ENCODE peak calls at places on chromosomes 13 and 19, in five cellular contexts. C, D, Y, L and T are unnamed samples.

GRCh38 chr19:50204811-50205675 is 1.6 kb downstream of the MYH14 start:
- DNase-seq in C (no peak), D (no peak), Y (no peak), L (peak), T (no peak)

GRCh38 chr19:54035215-54036178 is 28.2 kb downstream of the VSTM1 start:
- DNase-seq in C (no peak), D (peak), Y (no peak), L (no peak), T (no peak)

GRCh38 chr13:86085890-86086289 is 286.7 kb upstream of the SLITRK6 start:
- DNase-seq in C (peak), D (no peak), Y (no peak), L (no peak), T (no peak)

GRCh38 chr19:36120984-36121358 is 5.7 kb downstream of the TBCB start:
- DNase-seq in C (no peak), D (no peak), Y (no peak), L (no peak), T (no peak)

GRCh38 chr19:13505761-13506549 is at the start of gene CACNA1A:
- DNase-seq in C (no peak), D (no peak), Y (no peak), L (no peak), T (no peak)

GRCh38 chr19:38193445-38193844 is 30.6 kb downstream of the DPF1 start:
- DNase-seq in C (no peak), D (no peak), Y (no peak), L (no peak), T (no peak)

GRCh38 chr13:50376895-50377575 is 361.8 kb downstream of the KCNRG start:
- DNase-seq in C (no peak), D (no peak), Y (no peak), L (peak), T (no peak)

GRCh38 chr13:33383724-33384577 is 98.4 kb upstream of the STARD13 start:
- DNase-seq in C (no peak), D (no peak), Y (no peak), L (no peak), T (no peak)

GRCh38 chr13:47908200-47908902 is 92.7 kb downstream of the SUCLA2 start:
- DNase-seq in C (no peak), D (no peak), Y (no peak), L (no peak), T (no peak)

GRCh38 chr13:26557051-26557392 is 461 bp upstream of the WASF3 start:
- DNase-seq in C (no peak), D (no peak), Y (no peak), L (no peak), T (no peak)
- H3K4me3 ChIP-seq in C (peak), D (peak), Y (no peak), L (peak), T (peak)

GRCh38 chr13:29905845-29906244 is 55.4 kb upstream of the UBL3 start:
- DNase-seq in C (no peak), D (peak), Y (peak), L (no peak), T (no peak)
- TF ChIP-seq POLR2AphosphoS5 in C (no peak), D (no peak), Y (no peak), L (no peak), T (no peak)

GRCh38 chr19:39834287-39834841 is 402 bp upstream of the DYRK1B start:
- DNase-seq in C (no peak), D (no peak), Y (no peak), L (no peak), T (peak)
- H3K4me3 ChIP-seq in C (peak), D (no peak), Y (no peak), L (no peak), T (peak)

GRCh38 chr13:40509876-40510275 is 156.6 kb downstream of the FOXO1 start:
- DNase-seq in C (no peak), D (no peak), Y (no peak), L (no peak), T (no peak)
- TF ChIP-seq POLR2AphosphoS5 in C (no peak), D (no peak), Y (no peak), L (no peak), T (no peak)

GRCh38 chr19:46350029-46350757 is 3.3 kb downstream of the PPP5C start:
- DNase-seq in C (no peak), D (no peak), Y (peak), L (no peak), T (no peak)
- H3K4me3 ChIP-seq in C (no peak), D (no peak), Y (peak), L (no peak), T (peak)

GRCh38 chr19:2235396-2236284 is 489 bp downstream of the PLEKHJ1 start:
- DNase-seq in C (no peak), D (no peak), Y (no peak), L (no peak), T (no peak)
- TF ChIP-seq POLR2AphosphoS5 in C (peak), D (peak), Y (peak), L (no peak), T (no peak)

GRCh38 chr13:99968521-99969367 is 2.8 kb downstream of the ZIC5 start:
- DNase-seq in C (no peak), D (no peak), Y (no peak), L (no peak), T (no peak)

GRCh38 chr13:99965329-99966000 is 6.1 kb downstream of the ZIC5 start:
- DNase-seq in C (no peak), D (no peak), Y (no peak), L (no peak), T (no peak)

GRCh38 chr13:99967884-99968520 is 3.6 kb downstream of the ZIC5 start:
- DNase-seq in C (no peak), D (no peak), Y (no peak), L (no peak), T (no peak)

GRCh38 chr13:99969368-99969933 is 2.1 kb downstream of the ZIC5 start:
- DNase-seq in C (no peak), D (no peak), Y (no peak), L (no peak), T (no peak)

DNA sequence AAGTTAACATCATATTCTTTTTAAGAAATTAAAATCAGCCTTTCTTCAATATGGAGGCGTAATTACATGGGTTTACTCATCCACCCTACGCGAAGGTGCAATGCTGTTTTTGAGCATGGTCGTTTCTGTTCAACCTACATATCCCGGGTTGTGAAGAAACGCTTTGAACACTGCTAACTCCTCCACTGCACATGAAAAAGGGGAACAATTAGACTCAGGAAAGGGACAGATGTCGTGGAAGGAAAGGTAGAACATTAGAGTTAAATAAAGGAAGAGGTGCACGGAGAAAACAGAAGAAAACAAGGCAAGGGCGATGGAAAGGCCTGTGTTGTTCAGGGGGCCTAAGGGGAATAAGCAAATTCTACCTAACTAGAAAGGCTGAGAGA is 4.1 kb downstream of the ZIC5 start:
- DNase-seq in C (no peak), D (no peak), Y (no peak), L (no peak), T (no peak)
- H3K4me3 ChIP-seq in C (peak), D (no peak), Y (no peak), L (peak), T (no peak)

GRCh38 chr13:39887424-39887823 is 232.0 kb downstream of the COG6 start:
- DNase-seq in C (no peak), D (no peak), Y (no peak), L (no peak), T (no peak)
- TF ChIP-seq POLR2AphosphoS5 in C (no peak), D (no peak), Y (no peak), L (no peak), T (no peak)

GRCh38 chr19:14536926-14537692 is 7.7 kb downstream of the TECR start:
- DNase-seq in C (no peak), D (peak), Y (no peak), L (peak), T (no peak)
- H3K4me3 ChIP-seq in C (peak), D (no peak), Y (no peak), L (peak), T (no peak)